ENCODE peak calls at places on chromosomes 11 and 22, in ten cellular contexts. N, R, V, U, O, X, Z, S, H and W are unnamed samples.

GRCh38 chr22:35407352-35407751 is 7.4 kb downstream of the MCM5 start:
- DNase-seq in S (no peak), V (no peak), U (no peak), X (no peak), H (no peak), Z (no peak), O (no peak), N (no peak), R (no peak), W (no peak)

GRCh38 chr11:22165087-22165486 is 27.8 kb upstream of the ANO5 start:
- DNase-seq in U (no peak), X (no peak), O (no peak), N (no peak), H (no peak), V (no peak), R (no peak), Z (no peak), S (no peak), W (no peak)

GRCh38 chr22:42919199-42919598 is 62.1 kb upstream of the ARFGAP3 start:
- DNase-seq in O (no peak), U (no peak), S (no peak), V (no peak), X (no peak), Z (no peak), N (no peak), H (no peak), R (no peak), W (no peak)

GRCh38 chr22:47225080-47225930 is 462.9 kb downstream of the TBC1D22A start:
- DNase-seq in H (no peak), R (no peak), Z (no peak), X (peak), O (peak), N (no peak), U (no peak), S (no peak), V (no peak), W (peak)

GRCh38 chr22:34841911-34842310 is 224.0 kb upstream of the ISX start:
- DNase-seq in X (no peak), U (no peak), O (no peak), V (no peak), R (no peak), H (no peak), Z (no peak), N (no peak), S (no peak), W (no peak)

GRCh38 chr11:126871792-126872191 is 128.8 kb downstream of the KIRREL3 start:
- DNase-seq in H (no peak), Z (no peak), V (no peak), O (no peak), R (no peak), U (no peak), X (no peak), N (no peak), S (no peak), W (no peak)

GRCh38 chr22:38205261-38206128 is 3.7 kb downstream of the MAFF start:
- DNase-seq in N (peak), O (peak), U (no peak), S (peak), V (no peak), X (no peak), R (no peak), H (peak), Z (no peak), W (no peak)

GRCh38 chr11:100932474-100933100 is 197.0 kb downstream of the PGR start:
- DNase-seq in H (peak), R (peak), U (peak), S (peak), Z (no peak), O (no peak), V (peak), X (no peak), N (no peak), W (no peak)

GRCh38 chr11:77172666-77172982 is 44.6 kb downstream of the MYO7A start:
- DNase-seq in O (no peak), N (no peak), X (no peak), Z (no peak), S (no peak), H (peak), R (no peak), V (no peak), U (no peak), W (no peak)

GRCh38 chr22:25083414-25084166 is 116.1 kb upstream of the CRYBB3 start:
- DNase-seq in O (no peak), R (no peak), N (no peak), X (no peak), S (no peak), U (no peak), Z (no peak), V (no peak), H (no peak), W (no peak)

GRCh38 chr11:23765862-23766261 is 731.0 kb upstream of the LUZP2 start:
- DNase-seq in V (no peak), N (no peak), Z (no peak), R (no peak), U (no peak), H (no peak), X (no peak), S (no peak), O (no peak), W (no peak)

GRCh38 chr22:17891427-17892167 is 117.3 kb upstream of the BID start:
- DNase-seq in R (peak), V (no peak), Z (no peak), N (no peak), X (no peak), S (no peak), U (no peak), H (no peak), O (no peak), W (no peak)

GRCh38 chr11:100776212-100776896 is 89.3 kb downstream of the ARHGAP42 start:
- DNase-seq in R (no peak), X (no peak), V (no peak), U (no peak), H (peak), Z (no peak), S (no peak), O (no peak), N (peak), W (no peak)

GRCh38 chr11:3036419-3036818 is 20.8 kb downstream of the CARS1 start:
- DNase-seq in X (no peak), Z (no peak), O (no peak), R (no peak), V (no peak), S (no peak), H (no peak), N (no peak), U (no peak), W (no peak)

GRCh38 chr22:30887418-30887817 is 81.2 kb downstream of the MORC2 start:
- DNase-seq in V (no peak), S (no peak), X (no peak), H (no peak), Z (no peak), U (no peak), N (no peak), R (no peak), O (peak), W (no peak)

GRCh38 chr22:33811686-33812085 is 108.6 kb downstream of the LARGE1 start:
- DNase-seq in O (peak), R (peak), H (peak), S (peak), N (no peak), Z (no peak), X (no peak), U (no peak), V (no peak), W (no peak)

GRCh38 chr11:64541131-64541530 is 49.9 kb upstream of the SLC22A12 start:
- DNase-seq in N (no peak), S (no peak), X (no peak), Z (no peak), H (no peak), V (no peak), R (no peak), O (no peak), U (no peak), W (no peak)

GRCh38 chr22:43173976-43174720 is 12.8 kb downstream of the TTLL12 start:
- DNase-seq in H (no peak), Z (no peak), U (no peak), X (no peak), S (no peak), R (no peak), O (no peak), N (no peak), V (no peak), W (no peak)

GRCh38 chr11:96310236-96310635 is 32.8 kb downstream of the MAML2 start:
- DNase-seq in Z (no peak), S (no peak), X (no peak), O (no peak), H (no peak), V (no peak), U (no peak), N (no peak), R (no peak), W (no peak)

GRCh38 chr11:61145228-61146005 is 15.8 kb downstream of the VPS37C start:
- DNase-seq in Z (no peak), V (no peak), S (no peak), R (no peak), N (no peak), O (no peak), U (no peak), H (no peak), X (no peak), W (no peak)

GRCh38 chr22:40263191-40263590 is 83.1 kb upstream of the ADSL start:
- DNase-seq in Z (no peak), V (no peak), R (no peak), S (peak), N (no peak), U (no peak), O (no peak), H (peak), X (no peak), W (no peak)

GRCh38 chr22:20027966-20028854 is 7.3 kb downstream of the TANGO2 start:
- DNase-seq in R (no peak), S (peak), H (peak), N (no peak), X (no peak), O (no peak), Z (no peak), V (no peak), U (peak), W (no peak)

GRCh38 chr11:1476946-1477736 is 9.4 kb downstream of the MOB2 start:
- DNase-seq in X (no peak), Z (no peak), R (no peak), U (no peak), H (no peak), S (no peak), O (no peak), V (no peak), N (no peak), W (no peak)

GRCh38 chr22:28822930-28823481 is 22.6 kb upstream of the XBP1 start:
- DNase-seq in S (no peak), U (peak), V (no peak), Z (no peak), H (no peak), X (no peak), N (no peak), R (no peak), O (no peak), W (no peak)

GRCh38 chr11:1870721-1871466 is 18.0 kb downstream of the LSP1 start:
- DNase-seq in V (no peak), Z (no peak), S (peak), R (peak), U (no peak), N (no peak), H (no peak), O (no peak), X (peak), W (no peak)

GRCh38 chr22:28984482-28985158 is 77.0 kb downstream of the C22orf31 start:
- DNase-seq in X (no peak), N (no peak), S (peak), O (no peak), R (no peak), H (peak), U (no peak), Z (no peak), V (no peak), W (no peak)

GRCh38 chr11:72189448-72190250 is 2.3 kb upstream of the FOLR1 start:
- DNase-seq in N (no peak), X (no peak), S (no peak), R (peak), O (no peak), V (no peak), Z (no peak), U (no peak), H (no peak), W (no peak)

GRCh38 chr11:11757871-11758270 is 83.9 kb upstream of the USP47 start:
- DNase-seq in S (no peak), H (no peak), O (no peak), N (no peak), U (no peak), R (no peak), V (no peak), Z (no peak), X (no peak), W (no peak)

GRCh38 chr11:79367844-79368243 is 73.0 kb downstream of the TENM4 start:
- DNase-seq in Z (no peak), X (no peak), O (no peak), R (no peak), U (no peak), N (no peak), S (no peak), V (no peak), H (no peak), W (no peak)

GRCh38 chr22:25453557-25453956 is 110.9 kb upstream of the GRK3 start:
- DNase-seq in H (no peak), R (no peak), O (no peak), U (no peak), N (no peak), S (no peak), V (no peak), Z (no peak), X (no peak), W (no peak)

GRCh38 chr11:12674571-12674935 is 332 bp downstream of the TEAD1 start:
- DNase-seq in O (no peak), S (no peak), R (peak), N (no peak), H (no peak), X (no peak), U (peak), V (no peak), Z (no peak), W (no peak)

GRCh38 chr11:30917859-30918478 is 331.8 kb upstream of the MPPED2 start:
- DNase-seq in U (peak), H (peak), R (peak), N (peak), S (peak), O (no peak), Z (peak), X (no peak), V (peak), W (no peak)

GRCh38 chr11:109644158-109644557 is 222.2 kb downstream of the C11orf87 start:
- DNase-seq in U (no peak), O (no peak), V (peak), X (no peak), R (no peak), H (peak), S (no peak), Z (no peak), N (peak), W (no peak)

GRCh38 chr11:46675288-46675851 is 25.0 kb downstream of the ARHGAP1 start:
- DNase-seq in O (peak), V (no peak), S (peak), N (peak), X (no peak), R (no peak), Z (no peak), U (no peak), H (peak), W (no peak)

GRCh38 chr22:35174398-35174797 is 82.9 kb upstream of the HMGXB4 start:
- DNase-seq in O (no peak), H (no peak), Z (no peak), U (no peak), R (no peak), S (no peak), X (no peak), N (no peak), V (no peak), W (no peak)

GRCh38 chr11:78041843-78042455 is 18.9 kb upstream of the KCTD14 start:
- DNase-seq in U (no peak), R (no peak), N (no peak), Z (no peak), S (no peak), V (no peak), H (no peak), O (no peak), X (no peak), W (no peak)

GRCh38 chr11:133740928-133741327 is 104.4 kb downstream of the SPATA19 start:
- DNase-seq in U (no peak), O (no peak), N (no peak), S (no peak), H (no peak), Z (no peak), V (no peak), X (no peak), R (peak), W (no peak)

GRCh38 chr11:111540921-111541208 is 345 bp downstream of the LAYN start:
- DNase-seq in Z (no peak), V (no peak), S (no peak), X (no peak), H (no peak), N (no peak), R (no peak), O (no peak), U (no peak), W (no peak)

GRCh38 chr22:43201486-43202219 is 14.7 kb upstream of the TTLL12 start:
- DNase-seq in S (no peak), H (no peak), V (no peak), Z (no peak), U (no peak), N (no peak), O (no peak), R (no peak), X (no peak), W (no peak)

GRCh38 chr11:41201156-41201555 is 258.3 kb downstream of the LRRC4C start:
- DNase-seq in N (peak), R (peak), H (peak), X (no peak), V (peak), Z (peak), S (peak), U (peak), O (no peak), W (peak)
- TF ChIP-seq CTCF in N (peak), R (peak), H (peak), X (no peak), V (peak), Z (peak), S (peak), U (peak), O (no peak), W (peak)

DNA sequence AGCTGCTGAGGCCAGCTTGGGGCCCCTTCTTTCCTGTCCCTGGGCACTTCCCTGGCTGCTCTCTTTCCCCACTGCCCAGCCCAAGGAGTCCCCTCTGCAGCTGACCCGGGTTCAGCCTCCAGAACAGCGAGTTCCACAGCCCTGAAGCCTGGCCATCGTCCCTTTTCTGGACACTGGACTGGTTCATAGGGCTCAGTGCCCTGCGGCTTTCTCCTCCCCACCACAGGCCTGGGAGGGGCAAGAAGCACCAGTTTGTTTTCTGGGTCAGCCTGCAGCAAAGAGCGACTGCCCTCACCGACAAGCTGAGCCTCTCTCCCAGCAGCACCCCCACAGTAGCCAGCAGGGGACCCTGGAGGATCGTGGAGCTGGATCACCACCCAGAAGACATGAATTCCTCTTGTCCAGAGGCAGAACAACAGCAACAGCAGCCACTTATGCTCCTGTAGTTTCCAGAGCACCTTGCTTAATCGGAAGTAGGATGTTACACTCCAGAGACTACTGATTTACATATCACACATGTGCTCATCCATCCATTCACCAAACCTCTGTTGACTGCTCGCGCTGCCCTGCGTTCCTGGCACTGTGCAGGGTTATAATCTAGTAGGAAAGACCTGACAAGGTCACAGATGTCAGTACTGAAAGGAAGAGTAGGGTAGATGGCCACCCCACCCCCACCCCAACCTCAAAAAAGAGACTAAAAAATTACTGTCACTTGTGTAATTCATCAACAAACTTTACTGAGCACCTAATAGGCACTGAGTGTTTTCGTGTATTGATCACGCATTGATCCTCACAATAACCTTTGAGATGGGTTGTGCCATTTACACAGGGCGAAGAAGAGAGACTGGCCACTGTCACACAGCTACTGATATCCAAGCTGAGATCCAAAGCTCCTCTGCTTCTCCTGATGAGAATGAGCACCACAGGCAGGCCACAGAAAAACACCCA is 13.0 kb upstream of the CXCR5 start:
- DNase-seq in S (peak), R (peak), X (peak), N (no peak), O (peak), Z (peak), H (peak), U (peak), V (no peak), W (no peak)
- TF ChIP-seq CTCF in S (peak), R (peak), X (no peak), N (peak), O (no peak), Z (no peak), H (peak), U (peak), V (peak), W (no peak)

GRCh38 chr11:123741159-123741951 is at the start of gene ZNF202:
- DNase-seq in U (peak), R (peak), S (peak), H (peak), V (peak), Z (peak), N (peak), X (peak), O (peak), W (peak)
- TF ChIP-seq CTCF in U (no peak), R (no peak), S (no peak), H (no peak), V (no peak), Z (peak), N (peak), X (peak), O (peak), W (peak)

GRCh38 chr11:66782726-66783125 is 53.7 kb upstream of the SPTBN2 start:
- DNase-seq in H (no peak), R (no peak), X (no peak), U (no peak), V (no peak), O (no peak), Z (no peak), N (no peak), S (peak), W (no peak)

GRCh38 chr11:66787934-66788758 is 55.1 kb upstream of the RCE1 start:
- DNase-seq in R (no peak), O (no peak), H (no peak), S (peak), N (no peak), Z (no peak), U (no peak), X (no peak), V (no peak), W (no peak)

GRCh38 chr11:66789097-66789890 is 53.9 kb upstream of the RCE1 start:
- DNase-seq in O (no peak), S (peak), N (no peak), V (no peak), Z (no peak), X (no peak), U (no peak), H (no peak), R (no peak), W (no peak)

DNA sequence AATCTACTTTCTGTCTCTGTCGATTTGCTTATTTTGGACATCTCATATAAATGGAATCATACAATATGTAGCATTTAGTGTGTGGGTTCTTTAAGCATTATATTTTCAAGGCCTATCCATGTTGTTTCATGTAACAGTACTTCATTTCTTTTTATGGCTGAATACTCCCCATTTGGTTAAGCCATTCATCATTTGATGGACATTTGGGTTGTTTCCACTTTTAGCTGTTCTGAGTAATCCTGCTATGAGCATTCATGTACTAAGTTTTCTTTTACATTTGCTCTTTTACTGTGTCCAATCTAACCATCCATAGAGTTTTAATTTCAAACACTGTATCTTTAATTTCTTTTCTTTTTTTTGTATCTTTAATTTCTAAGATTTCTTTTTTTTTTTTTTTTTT is 55.6 kb upstream of the SPTBN2 start:
- DNase-seq in S (no peak), H (peak), X (no peak), Z (no peak), R (no peak), O (no peak), N (no peak), U (no peak), V (no peak), W (no peak)
- TF ChIP-seq CTCF in S (no peak), H (no peak), X (no peak), Z (no peak), R (no peak), O (no peak), N (no peak), U (no peak), V (no peak), W (no peak)

GRCh38 chr11:119673389-119674336 is 55.3 kb downstream of the NECTIN1 start:
- DNase-seq in U (peak), R (no peak), N (no peak), Z (no peak), H (no peak), X (no peak), S (no peak), O (no peak), V (no peak), W (no peak)
- TF ChIP-seq CTCF in U (peak), R (no peak), N (no peak), Z (no peak), H (no peak), X (no peak), S (no peak), O (no peak), V (no peak), W (no peak)